ENCODE peak calls at places on chromosomes 5 and 9, in five cellular contexts. C, U, B, W and L are unnamed samples.

GRCh38 chr5:1808466-1808865 is 7.3 kb downstream of the NDUFS6 start:
- DNase-seq in C (no peak), U (no peak), B (no peak), W (no peak), L (no peak)

GRCh38 chr5:173451031-173451430 is 122.8 kb upstream of the STC2 start:
- DNase-seq in C (no peak), U (no peak), B (no peak), W (peak; percentile 49), L (no peak)

GRCh38 chr5:53333160-53333559 is 147.3 kb upstream of the FST start:
- DNase-seq in C (no peak), U (no peak), B (no peak), W (no peak), L (no peak)

GRCh38 chr9:26888271-26888670 is 4.3 kb downstream of the CAAP1 start:
- DNase-seq in C (no peak), U (no peak), B (no peak), W (no peak), L (no peak)

GRCh38 chr5:180208435-180209081 is 453 bp downstream of the RASGEF1C start:
- DNase-seq in C (no peak), U (no peak), B (no peak), W (no peak), L (no peak)

GRCh38 chr5:168353216-168353957 is 61.9 kb downstream of the WWC1 start:
- DNase-seq in C (no peak), U (peak; percentile 84), B (no peak), W (no peak), L (no peak)

GRCh38 chr5:133041910-133042309 is 9.9 kb upstream of the HSPA4 start:
- DNase-seq in C (no peak), U (no peak), B (no peak), W (no peak), L (no peak)

GRCh38 chr5:90569084-90569483 is 10.5 kb downstream of the ADGRV1 start:
- DNase-seq in C (no peak), U (no peak), B (no peak), W (no peak), L (no peak)

GRCh38 chr5:74104469-74104868 is 478.5 kb downstream of the ARHGEF28 start:
- DNase-seq in C (no peak), U (no peak), B (no peak), W (peak; percentile 16), L (no peak)

GRCh38 chr9:120312031-120312430 is 267.9 kb downstream of the CDK5RAP2 start:
- DNase-seq in C (no peak), U (no peak), B (no peak), W (no peak), L (no peak)

GRCh38 chr9:10612649-10613398 is at the start of gene PTPRD:
- DNase-seq in C (no peak), U (peak; percentile 67), B (peak; percentile 12), W (peak; percentile 32), L (no peak)

GRCh38 chr9:17789316-17789715 is 210.4 kb downstream of the SH3GL2 start:
- DNase-seq in C (no peak), U (no peak), B (no peak), W (no peak), L (no peak)

GRCh38 chr5:168714046-168714445 is 134.9 kb upstream of the PANK3 start:
- DNase-seq in C (no peak), U (no peak), B (no peak), W (no peak), L (no peak)

GRCh38 chr5:1409386-1410110 is 35.7 kb downstream of the SLC6A3 start:
- DNase-seq in C (peak; percentile 52), U (no peak), B (no peak), W (no peak), L (no peak)

GRCh38 chr5:85985167-85985566 is 632.6 kb upstream of the COX7C start:
- DNase-seq in C (no peak), U (no peak), B (no peak), W (no peak), L (no peak)

GRCh38 chr9:115104908-115105307 is 13.0 kb downstream of the TNC start:
- DNase-seq in C (no peak), U (no peak), B (no peak), W (no peak), L (no peak)

GRCh38 chr9:121674952-121675351 is 23.5 kb downstream of the DAB2IP start:
- DNase-seq in C (no peak), U (no peak), B (no peak), W (no peak), L (no peak)

DNA sequence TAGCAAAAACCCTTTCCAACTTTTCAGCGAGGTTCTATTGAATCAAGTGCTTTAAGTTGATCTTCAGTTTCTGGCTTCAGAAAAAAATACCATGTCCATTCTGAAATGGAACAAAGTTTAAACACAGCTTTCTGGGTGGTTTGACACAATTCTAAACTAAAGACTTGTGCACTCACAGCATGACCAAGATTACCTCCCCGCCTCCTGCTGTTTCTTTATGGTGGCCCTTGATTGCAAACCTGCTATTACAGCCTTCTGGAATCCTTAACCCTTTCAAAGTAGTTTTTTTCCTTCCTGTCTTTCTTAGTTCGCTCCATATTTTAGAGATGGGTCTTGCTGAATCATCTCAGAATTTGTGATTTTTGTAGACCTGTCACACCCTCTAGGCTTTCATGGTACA is 135.9 kb upstream of the FBN2 start:
- DNase-seq in C (no peak), U (no peak), B (no peak), W (no peak), L (no peak)
- TF ChIP-seq EP300 in C (no peak), U (no peak), B (no peak), W (no peak), L (no peak)

DNA sequence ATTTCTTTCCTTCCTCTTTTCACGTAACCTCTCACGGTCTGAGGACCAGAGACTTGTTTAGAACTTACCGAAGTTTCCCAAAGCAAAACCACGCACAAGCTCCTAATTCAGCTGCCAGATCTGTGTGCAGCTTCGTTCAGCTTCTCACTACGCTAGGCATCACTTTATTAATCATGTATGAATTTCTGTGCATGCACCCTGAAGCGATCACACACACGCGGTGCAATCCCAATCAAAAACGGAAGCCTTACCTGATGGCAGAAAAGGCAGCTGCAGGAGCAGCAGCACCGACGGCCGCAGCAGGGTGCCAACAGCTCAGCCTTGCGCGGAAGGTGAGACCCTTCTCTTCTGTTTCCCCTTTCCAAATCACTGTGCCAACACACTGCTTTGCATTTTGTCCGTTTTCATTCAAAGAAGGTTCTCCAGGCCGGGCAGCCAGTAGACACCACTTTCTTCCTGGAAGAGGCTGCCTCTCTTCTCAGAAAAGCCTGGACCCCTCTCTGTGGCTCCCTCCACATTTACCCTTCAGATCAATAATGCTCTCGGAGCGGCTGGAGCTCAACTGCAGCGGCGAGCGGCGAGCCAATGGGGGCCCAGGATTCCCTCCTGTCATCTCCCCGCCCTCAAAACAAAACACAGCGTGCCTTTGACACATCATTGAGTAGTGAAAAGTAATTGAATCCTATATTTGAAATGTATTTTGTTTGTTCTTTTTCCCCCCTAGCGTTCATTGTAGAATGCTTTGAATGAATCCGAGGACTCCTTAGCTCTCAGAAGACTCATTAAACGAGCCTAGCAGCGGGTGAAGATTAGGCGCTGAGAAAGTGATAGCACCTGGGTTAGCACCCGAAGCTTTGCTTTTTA is at the start of gene CDH12:
- DNase-seq in C (no peak), U (no peak), B (no peak), W (no peak), L (no peak)
- H3K4me3 ChIP-seq in C (no peak within 1 kb of the TSS), U (peak within 1 kb of the TSS; percentile 43), B (no peak within 1 kb of the TSS), W (no peak within 1 kb of the TSS), L (peak within 1 kb of the TSS; percentile 45)

GRCh38 chr9:128213746-128214497 is 10.7 kb downstream of the DNM1 start:
- DNase-seq in C (no peak), U (no peak), B (no peak), W (no peak), L (no peak)

GRCh38 chr9:128208386-128208785 is 5.2 kb downstream of the DNM1 start:
- DNase-seq in C (no peak), U (no peak), B (no peak), W (no peak), L (no peak)

GRCh38 chr9:128214571-128215490 is 11.7 kb downstream of the DNM1 start:
- DNase-seq in C (no peak), U (no peak), B (no peak), W (no peak), L (no peak)

GRCh38 chr9:128208943-128209695 is 5.9 kb downstream of the DNM1 start:
- DNase-seq in C (no peak), U (no peak), B (no peak), W (no peak), L (no peak)

GRCh38 chr9:128211551-128212281 is 8.5 kb downstream of the DNM1 start:
- DNase-seq in C (no peak), U (no peak), B (no peak), W (no peak), L (no peak)
- TF ChIP-seq EP300 in C (no peak), U (no peak), B (no peak), W (no peak), L (no peak)

GRCh38 chr5:41240985-41241384 is 27.7 kb upstream of the C6 start:
- DNase-seq in C (no peak), U (no peak), B (peak; percentile 36), W (no peak), L (no peak)
- H3K4me3 ChIP-seq in C (no peak overlapping the region), U (no peak overlapping the region), B (no peak overlapping the region), W (no peak overlapping the region), L (no peak overlapping the region)

GRCh38 chr5:55535199-55535905 is 588 bp upstream of the PLPP1 start:
- DNase-seq in C (no peak), U (no peak), B (no peak), W (no peak), L (no peak)
- TF ChIP-seq EP300 in C (no peak), U (peak; percentile 41), B (no peak), W (no peak), L (no peak)

GRCh38 chr9:4147476-4148214 is 152.2 kb downstream of the GLIS3 start:
- DNase-seq in C (no peak), U (no peak), B (peak; percentile 9), W (peak; percentile 34), L (no peak)

GRCh38 chr9:4143951-4144717 is 155.7 kb downstream of the GLIS3 start:
- DNase-seq in C (no peak), U (no peak), B (no peak), W (peak; percentile 16), L (no peak)

GRCh38 chr9:4146293-4146692 is 153.6 kb downstream of the GLIS3 start:
- DNase-seq in C (no peak), U (no peak), B (no peak), W (no peak), L (no peak)

GRCh38 chr9:4145482-4145881 is 154.4 kb downstream of the GLIS3 start:
- DNase-seq in C (no peak), U (no peak), B (no peak), W (no peak), L (no peak)

DNA sequence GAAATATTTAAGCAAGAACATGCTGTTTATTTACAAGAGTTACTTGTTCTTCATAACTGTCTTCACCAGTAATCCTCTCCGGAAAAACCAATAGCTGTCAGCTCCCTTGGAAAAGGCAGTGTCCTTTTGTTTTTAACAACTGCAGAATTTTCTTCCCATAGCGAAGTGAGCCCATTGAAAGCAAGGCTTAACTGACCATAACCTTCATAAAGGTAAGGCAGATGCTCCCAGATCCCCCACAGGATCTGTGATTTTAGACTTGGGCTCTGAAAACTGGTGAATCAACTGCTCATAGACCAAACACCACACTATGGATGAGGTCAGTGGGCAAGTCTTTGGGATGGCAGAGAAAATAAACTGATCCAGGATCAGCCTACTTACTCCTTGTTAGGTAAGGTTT is 155.0 kb downstream of the GLIS3 start:
- DNase-seq in C (no peak), U (no peak), B (no peak), W (no peak), L (no peak)
- H3K4me3 ChIP-seq in C (no peak overlapping the region), U (no peak overlapping the region), B (no peak overlapping the region), W (no peak overlapping the region), L (no peak overlapping the region)